ENCODE peak calls at places on chromosomes 16 and 17, in nine cellular contexts. E is natural killer cell; M is T-cell; B is A549; Y is effector memory CD4-positive, alpha-beta T cell; C is CD4-positive, alpha-beta T cell; U is central memory CD4-positive, alpha-beta T cell; P is left lobe of liver; Z is GM23338. O is an unnamed sample.
A peak's percentile ranks its signal among the peaks of the same experiment; 100 is the strongest.

GRCh38 chr16:4137438-4137837 is 21.2 kb upstream of the ADCY9 start:
- DNase-seq in E (no peak), M (no peak), B (no peak), Y (no peak), C (no peak), U (no peak), P (no peak), Z (no peak), O (no peak)

GRCh38 chr16:88645941-88646340 is 4.9 kb downstream of the CYBA start:
- DNase-seq in E (no peak), M (no peak), B (no peak), Y (no peak), C (no peak), U (no peak), P (no peak), Z (no peak), O (peak; percentile 88)

GRCh38 chr17:29933379-29933778 is 3.4 kb upstream of the SSH2 start:
- DNase-seq in E (no peak), M (no peak), B (no peak), Y (no peak), C (no peak), U (no peak), P (no peak), Z (peak; percentile 69), O (no peak)

GRCh38 chr17:72030067-72030899 is 90.5 kb upstream of the SOX9 start:
- DNase-seq in E (no peak), M (no peak), B (peak; percentile 88), Y (no peak), C (peak; percentile 1), U (peak; percentile 8), P (no peak), Z (peak; percentile 94), O (peak; percentile 74)

GRCh38 chr17:44688675-44689491 is 693 bp downstream of the CCDC43 start:
- DNase-seq in E (no peak), M (no peak), B (peak; percentile 28), Y (no peak), C (no peak), U (no peak), P (no peak), Z (no peak), O (peak; percentile 51)

GRCh38 chr17:66379539-66379938 is 77.1 kb downstream of the PRKCA start:
- DNase-seq in E (no peak), M (no peak), B (no peak), Y (no peak), C (no peak), U (no peak), P (no peak), Z (no peak), O (no peak)

GRCh38 chr17:27526603-27527002 is 70.4 kb downstream of the KSR1 start:
- DNase-seq in E (no peak), M (no peak), B (no peak), Y (no peak), C (no peak), U (no peak), P (no peak), Z (peak; percentile 69), O (no peak)

GRCh38 chr17:9968881-9969280 is 63.8 kb upstream of the RCVRN start:
- DNase-seq in E (no peak), M (no peak), B (no peak), Y (no peak), C (no peak), U (no peak), P (no peak), Z (no peak), O (no peak)

GRCh38 chr16:50547944-50548658 is at the start of gene NKD1:
- DNase-seq in E (peak; percentile 67), M (peak; percentile 65), B (peak; percentile 37), Y (peak; percentile 62), C (peak; percentile 56), U (peak; percentile 69), P (peak; percentile 80), Z (peak; percentile 80), O (peak; percentile 98)

GRCh38 chr17:7329360-7330098 is 394 bp upstream of the NEURL4 start:
- DNase-seq in E (peak; percentile 91), M (peak; percentile 91), B (peak; percentile 99), Y (peak; percentile 90), C (peak; percentile 92), U (peak; percentile 97), P (peak; percentile 98), Z (peak; percentile 99), O (peak; percentile 100)

GRCh38 chr17:31413871-31414589 is 22.6 kb downstream of the RAB11FIP4 start:
- DNase-seq in E (no peak), M (no peak), B (no peak), Y (no peak), C (no peak), U (no peak), P (no peak), Z (no peak), O (peak; percentile 96)

GRCh38 chr17:33520404-33521032 is 227.4 kb upstream of the ASIC2 start:
- DNase-seq in E (no peak), M (no peak), B (peak; percentile 61), Y (no peak), C (peak; percentile 7), U (no peak), P (no peak), Z (peak; percentile 80), O (no peak)

GRCh38 chr17:7034955-7035590 is 742 bp upstream of the SLC16A13 start:
- DNase-seq in E (no peak), M (no peak), B (no peak), Y (no peak), C (no peak), U (peak; percentile 59), P (no peak), Z (no peak), O (peak; percentile 66)

GRCh38 chr17:62692721-62693431 is 65.4 kb downstream of the MRC2 start:
- DNase-seq in E (no peak), M (no peak), B (peak; percentile 58), Y (no peak), C (no peak), U (no peak), P (no peak), Z (peak; percentile 89), O (peak; percentile 91)

GRCh38 chr16:72211085-72211484 is 39.1 kb upstream of the PMFBP1 start:
- DNase-seq in E (no peak), M (no peak), B (no peak), Y (no peak), C (no peak), U (no peak), P (no peak), Z (no peak), O (no peak)

GRCh38 chr17:57349533-57350227 is 93.4 kb downstream of the MSI2 start:
- DNase-seq in E (no peak), M (no peak), B (no peak), Y (no peak), C (no peak), U (no peak), P (no peak), Z (no peak), O (no peak)